ENCODE peak calls at places on chromosomes 16 and 17, in five cellular contexts. N, J, M, S and V are unnamed samples. For H3K9me3, the result is how much of the 10 kb centered on the place peaks cover.

GRCh38 chr16:19463468-19464315 is 46.0 kb downstream of the TMC5 start:
- DNase-seq in N (no peak), J (no peak), M (no peak), S (no peak), V (no peak)

GRCh38 chr17:72931635-72932034 is 160.9 kb downstream of the SLC39A11 start:
- DNase-seq in N (no peak), J (no peak), M (no peak), S (no peak), V (no peak)

GRCh38 chr16:19384656-19385055 is 33.0 kb upstream of the TMC5 start:
- DNase-seq in N (no peak), J (no peak), M (no peak), S (no peak), V (no peak)

GRCh38 chr17:13398853-13399252 is 202.9 kb downstream of the HS3ST3A1 start:
- DNase-seq in N (no peak), J (no peak), M (no peak), S (no peak), V (no peak)

GRCh38 chr16:77899416-77899815 is 111.1 kb downstream of the VAT1L start:
- DNase-seq in N (no peak), J (no peak), M (no peak), S (no peak), V (no peak)

GRCh38 chr16:19167710-19168172 is 299 bp upstream of the SYT17 start:
- DNase-seq in N (peak), J (peak), M (no peak), S (no peak), V (peak)

GRCh38 chr17:4642286-4642685 is 808 bp upstream of the ALOX15 start:
- DNase-seq in N (no peak), J (no peak), M (no peak), S (no peak), V (no peak)

GRCh38 chr17:5922476-5922875 is 147.7 kb upstream of the WSCD1 start:
- DNase-seq in N (no peak), J (no peak), M (no peak), S (no peak), V (no peak)

GRCh38 chr17:30716461-30717289 is 107.8 kb downstream of the CRLF3 start:
- DNase-seq in N (peak), J (no peak), M (no peak), S (no peak), V (no peak)

GRCh38 chr16:56423584-56424403 is 1.6 kb downstream of the AMFR start:
- DNase-seq in N (no peak), J (no peak), M (no peak), S (no peak), V (no peak)

GRCh38 chr17:4594406-4595349 is 10.3 kb downstream of the SMTNL2 start:
- DNase-seq in N (no peak), J (no peak), M (no peak), S (no peak), V (no peak)

GRCh38 chr16:30567991-30568638 is 3.4 kb downstream of the ZNF688 start:
- DNase-seq in N (no peak), J (no peak), M (no peak), S (peak), V (no peak)

GRCh38 chr17:82110298-82110697 is 12.3 kb upstream of the FASN start:
- DNase-seq in N (no peak), J (no peak), M (no peak), S (no peak), V (no peak)

DNA sequence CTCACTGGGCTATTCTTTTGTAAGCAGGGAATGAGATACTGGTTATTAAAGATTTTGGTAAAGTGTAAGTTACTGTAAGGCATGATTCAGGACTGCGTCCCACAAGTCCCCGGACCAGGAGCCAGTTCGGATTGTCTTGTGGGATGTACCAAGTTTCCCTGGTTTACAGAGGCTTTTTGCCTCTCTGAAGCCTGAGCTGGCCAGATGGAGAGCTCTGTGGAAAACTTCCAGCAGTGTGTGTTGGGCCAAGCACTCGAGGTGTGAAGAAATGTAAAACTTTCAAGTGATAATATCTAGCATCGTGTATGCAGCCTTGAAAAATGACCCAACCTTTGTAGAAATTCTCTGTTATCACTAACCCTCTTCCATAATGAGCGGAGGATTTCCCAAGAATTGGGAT is 2.4 kb downstream of the EPN2 start:
- DNase-seq in N (no peak), J (no peak), M (peak), S (no peak), V (no peak)
- H3K27ac ChIP-seq in N (peak), J (peak), M (no peak), S (no peak), V (no peak)

GRCh38 chr16:35631261-35631945 is 2172.0 kb downstream of the TP53TG3F start:
- DNase-seq in N (no peak), J (no peak), M (no peak), S (no peak), V (no peak)
- H3K9me3 ChIP-seq in N (under half), J (under half), M (under half), S (under half), V (under half)

GRCh38 chr17:75475851-75476250 is 19.4 kb downstream of the TMEM94 start:
- DNase-seq in N (no peak), J (no peak), M (peak), S (no peak), V (peak)

GRCh38 chr17:75477493-75477862 is 21.0 kb downstream of the TMEM94 start:
- DNase-seq in N (no peak), J (no peak), M (no peak), S (no peak), V (no peak)

GRCh38 chr17:75478508-75478907 is 22.1 kb downstream of the TMEM94 start:
- DNase-seq in N (no peak), J (no peak), M (no peak), S (no peak), V (peak)

GRCh38 chr17:75476274-75476673 is 19.8 kb downstream of the TMEM94 start:
- DNase-seq in N (no peak), J (peak), M (peak), S (peak), V (peak)

GRCh38 chr17:75476752-75477492 is 20.5 kb downstream of the TMEM94 start:
- DNase-seq in N (no peak), J (no peak), M (no peak), S (no peak), V (no peak)
- H3K27ac ChIP-seq in N (peak), J (peak), M (no peak), S (no peak), V (peak)

GRCh38 chr17:21817791-21818364 is 125.6 kb downstream of the KCNJ18 start:
- DNase-seq in N (no peak), J (no peak), M (no peak), S (no peak), V (no peak)

GRCh38 chr17:21816592-21817567 is 124.6 kb downstream of the KCNJ18 start:
- DNase-seq in N (no peak), J (no peak), M (no peak), S (no peak), V (no peak)

GRCh38 chr17:21814776-21815175 is 122.5 kb downstream of the KCNJ18 start:
- DNase-seq in N (no peak), J (no peak), M (no peak), S (no peak), V (no peak)

GRCh38 chr17:21815352-21816063 is 123.2 kb downstream of the KCNJ18 start:
- DNase-seq in N (no peak), J (no peak), M (no peak), S (no peak), V (no peak)
- H3K9me3 ChIP-seq in N (under half), J (under half), M (under half), S (under half), V (under half)

GRCh38 chr17:77095461-77095860 is 45.3 kb upstream of the SEC14L1 start:
- DNase-seq in N (no peak), J (no peak), M (no peak), S (no peak), V (no peak)

GRCh38 chr17:77098884-77099545 is 41.8 kb upstream of the SEC14L1 start:
- DNase-seq in N (no peak), J (peak), M (peak), S (peak), V (peak)

GRCh38 chr17:77097772-77098171 is 43.0 kb upstream of the SEC14L1 start:
- DNase-seq in N (no peak), J (no peak), M (no peak), S (no peak), V (no peak)

GRCh38 chr17:77100009-77100408 is 40.8 kb upstream of the SEC14L1 start:
- DNase-seq in N (peak), J (no peak), M (no peak), S (no peak), V (no peak)

GRCh38 chr17:77096570-77097214 is 44.1 kb upstream of the SEC14L1 start:
- DNase-seq in N (no peak), J (peak), M (peak), S (no peak), V (peak)
- H3K27ac ChIP-seq in N (peak), J (peak), M (peak), S (no peak), V (peak)

GRCh38 chr16:3285131-3285530 is 1.8 kb downstream of the ZNF263 start:
- DNase-seq in N (no peak), J (no peak), M (no peak), S (no peak), V (no peak)
- H3K9me3 ChIP-seq in N (half or more), J (under half), M (under half), S (half or more), V (under half)

GRCh38 chr16:57514891-57515600 is 21.3 kb downstream of the CCDC102A start:
- DNase-seq in N (peak), J (peak), M (no peak), S (no peak), V (no peak)
- H3K27ac ChIP-seq in N (peak), J (peak), M (no peak), S (no peak), V (peak)